ENCODE peak calls at places on chromosome 14, in seven cellular contexts. T is activated T-cell treated with anti-CD3 and anti-CD28 coated beads for 1 hour; F is astrocyte of the spinal cord; W is stimulated activated naive B cell treated with anti-CD40 and anti-IgM and Interleukin-4, amounts not matched to agents 10 μg/mL and 1 μg/mL and 100 μg/mL, for 72 hours; X is activated CD4-positive, alpha-beta T cell treated with anti-CD3 and anti-CD28 coated beads, Interleukin-2, amount 50 U/mL, for 4 hours; I is AG20443; J is stimulated activated CD8-positive, alpha-beta memory T cell treated with anti-CD3 and anti-CD28 coated beads, Interleukin-2, amount 100 ng/mL, for 48 hours. Y is an unnamed sample.

GRCh38 chr14:60249321-60250251 is 565 bp downstream of the PPM1A start:
- DNase-seq in X (peak), I (peak), W (peak), F (peak), J (peak), T (peak), Y (peak)

GRCh38 chr14:51157012-51157411 is 62.1 kb upstream of the TRIM9 start:
- DNase-seq in T (no peak), F (no peak), W (no peak), I (no peak), J (no peak), X (no peak), Y (peak)

GRCh38 chr14:77098470-77099353 is 654 bp downstream of the CIPC start:
- DNase-seq in F (no peak), W (no peak), I (peak), X (no peak), J (no peak), T (no peak), Y (no peak)

GRCh38 chr14:31705731-31706130 is 144.5 kb downstream of the NUBPL start:
- DNase-seq in W (no peak), T (no peak), I (no peak), J (no peak), X (no peak), F (no peak), Y (no peak)

GRCh38 chr14:94582199-94582750 is 1.0 kb downstream of the SERPINA5 start:
- DNase-seq in W (no peak), X (no peak), I (no peak), F (no peak), T (no peak), J (no peak), Y (no peak)

GRCh38 chr14:86787782-86788181 is 1205.2 kb downstream of the GALC start:
- DNase-seq in X (no peak), J (no peak), F (peak), I (no peak), W (no peak), T (no peak), Y (peak)

GRCh38 chr14:103634156-103634555 is 5.1 kb downstream of the KLC1 start:
- DNase-seq in T (no peak), F (no peak), I (peak), J (no peak), W (no peak), X (no peak), Y (no peak)

GRCh38 chr14:73526036-73526984 is 10.6 kb upstream of the ACOT1 start:
- DNase-seq in I (peak), T (no peak), W (no peak), J (no peak), F (peak), X (no peak), Y (no peak)

GRCh38 chr14:69612759-69613145 is 1.4 kb downstream of the SUSD6 start:
- DNase-seq in W (no peak), X (no peak), T (no peak), F (peak), J (no peak), I (no peak), Y (no peak)

GRCh38 chr14:94395900-94396574 is 7.6 kb upstream of the SERPINA1 start:
- DNase-seq in X (no peak), I (no peak), T (no peak), W (no peak), J (no peak), F (no peak), Y (no peak)

GRCh38 chr14:37116933-37117844 is 55.2 kb downstream of the SLC25A21 start:
- DNase-seq in J (no peak), F (peak), W (no peak), X (no peak), T (no peak), I (peak), Y (no peak)

GRCh38 chr14:103542545-103543088 is 13.6 kb downstream of the TRMT61A start:
- DNase-seq in I (peak), X (no peak), F (no peak), W (no peak), T (no peak), J (no peak), Y (no peak)

GRCh38 chr14:75803768-75804167 is 142.7 kb downstream of the TTLL5 start:
- DNase-seq in W (no peak), T (no peak), X (no peak), I (no peak), J (no peak), F (peak), Y (no peak)